ENCODE peak calls at places on chromosomes 13 and 19, in four cellular contexts. A, L, V and S are unnamed samples. For H3K36me3, the result is how much of the 10 kb centered on the place peaks cover.

GRCh38 chr13:110114351-110114750 is 192.6 kb downstream of the COL4A1 start:
- DNase-seq in L (no peak), V (no peak), A (no peak), S (no peak)

GRCh38 chr19:16026756-16027155 is 49.5 kb upstream of the TPM4 start:
- DNase-seq in A (no peak), V (no peak), L (no peak), S (no peak)

GRCh38 chr13:106468207-106468606 is 67.3 kb downstream of the EFNB2 start:
- DNase-seq in L (no peak), A (no peak), V (no peak), S (no peak)

GRCh38 chr13:40130871-40131636 is 475.6 kb downstream of the COG6 start:
- DNase-seq in A (no peak), L (peak), V (no peak), S (no peak)

GRCh38 chr19:47657719-47658118 is 48.8 kb downstream of the BICRA start:
- DNase-seq in V (no peak), A (no peak), L (peak), S (no peak)

GRCh38 chr13:30125422-30126073 is 181.8 kb downstream of the KATNAL1 start:
- DNase-seq in V (peak), A (no peak), L (no peak), S (no peak)

GRCh38 chr13:73767747-73768315 is 366.4 kb downstream of the KLF12 start:
- DNase-seq in A (peak), L (peak), V (no peak), S (no peak)

GRCh38 chr13:24306632-24307031 is 2.7 kb upstream of the C1QTNF9 start:
- DNase-seq in A (no peak), L (no peak), V (peak), S (no peak)

GRCh38 chr13:39279077-39279476 is 240.8 kb downstream of the NHLRC3 start:
- DNase-seq in A (no peak), L (no peak), V (no peak), S (no peak)

GRCh38 chr13:26483546-26483945 is 73.9 kb upstream of the WASF3 start:
- DNase-seq in A (no peak), L (no peak), V (no peak), S (no peak)

GRCh38 chr13:60788156-60788829 is 391.3 kb downstream of the TDRD3 start:
- DNase-seq in V (no peak), L (peak), A (no peak), S (no peak)

GRCh38 chr19:21677696-21678418 is 89.5 kb downstream of the ZNF100 start:
- DNase-seq in A (no peak), L (no peak), V (no peak), S (no peak)

GRCh38 chr13:51834581-51835158 is 10.3 kb downstream of the TMEM272 start:
- DNase-seq in L (no peak), A (no peak), V (no peak), S (no peak)

GRCh38 chr19:58409010-58409790 is 751 bp downstream of the ZNF584 start:
- DNase-seq in L (no peak), V (no peak), A (no peak), S (no peak)

GRCh38 chr19:30739394-30739793 is 367.2 kb downstream of the ZNF536 start:
- DNase-seq in L (no peak), A (no peak), V (no peak), S (no peak)

GRCh38 chr13:109212630-109213029 is 573.8 kb downstream of the IRS2 start:
- DNase-seq in L (no peak), V (no peak), A (no peak), S (no peak)

GRCh38 chr13:111483621-111483987 is 163.2 kb downstream of the TEX29 start:
- DNase-seq in V (no peak), L (no peak), A (no peak), S (no peak)

GRCh38 chr19:10450191-10450852 is 30.0 kb downstream of the PDE4A start:
- DNase-seq in V (no peak), A (no peak), L (no peak), S (no peak)

GRCh38 chr19:12872941-12873890 is 8.0 kb downstream of the DNASE2 start:
- DNase-seq in V (peak), L (peak), A (peak), S (no peak)

GRCh38 chr19:55066107-55066709 is 3.3 kb upstream of the RDH13 start:
- DNase-seq in V (no peak), L (peak), A (no peak), S (no peak)

GRCh38 chr19:41997851-41998229 is 3.8 kb upstream of the ATP1A3 start:
- DNase-seq in L (no peak), A (peak), V (no peak), S (no peak)

GRCh38 chr13:56988543-56988942 is 152.2 kb upstream of the PRR20A start:
- DNase-seq in L (no peak), A (no peak), V (no peak), S (no peak)

GRCh38 chr13:77002590-77003190 is 10.8 kb downstream of the CLN5 start:
- DNase-seq in V (no peak), L (peak), A (no peak), S (no peak)

GRCh38 chr13:76677047-76677446 is 209.2 kb downstream of the KCTD12 start:
- DNase-seq in A (no peak), V (no peak), L (no peak), S (no peak)

GRCh38 chr13:50209646-50210045 is 194.4 kb downstream of the KCNRG start:
- DNase-seq in A (no peak), V (no peak), L (no peak), S (no peak)

GRCh38 chr19:14555918-14556661 is 15.8 kb downstream of the NDUFB7 start:
- DNase-seq in V (no peak), A (no peak), L (no peak), S (no peak)

GRCh38 chr13:75910591-75910990 is 274.5 kb downstream of the LMO7 start:
- DNase-seq in V (no peak), L (no peak), A (no peak), S (no peak)

GRCh38 chr13:75050419-75051066 is 431.4 kb downstream of the TBC1D4 start:
- DNase-seq in L (peak), A (no peak), V (peak), S (no peak)

GRCh38 chr19:35247526-35248309 is 1.1 kb upstream of the LSR start:
- DNase-seq in L (peak), V (no peak), A (peak), S (no peak)

GRCh38 chr19:33435706-33436359 is 62.3 kb downstream of the CEBPG start:
- DNase-seq in A (no peak), L (no peak), V (no peak), S (no peak)

GRCh38 chr13:98787986-98788385 is 35.5 kb upstream of the SLC15A1 start:
- DNase-seq in L (no peak), V (no peak), A (no peak), S (no peak)

GRCh38 chr19:49862411-49863253 is 4.7 kb downstream of the PNKP start:
- DNase-seq in A (no peak), L (peak), V (no peak), S (no peak)

GRCh38 chr13:100542546-100543156 is 45.9 kb downstream of the GGACT start:
- DNase-seq in A (peak), L (no peak), V (peak), S (no peak)

GRCh38 chr19:47495478-47496372 is 11.7 kb upstream of the KPTN start:
- DNase-seq in A (no peak), V (no peak), L (no peak), S (no peak)

GRCh38 chr13:92626274-92626673 is 600.3 kb upstream of the GPC6 start:
- DNase-seq in V (no peak), L (no peak), A (no peak), S (no peak)

GRCh38 chr13:46553521-46553885 is 533 bp downstream of the LRCH1 start:
- DNase-seq in L (peak), A (no peak), V (no peak), S (no peak)

GRCh38 chr13:46556380-46556779 is 3.4 kb downstream of the LRCH1 start:
- DNase-seq in V (no peak), L (no peak), A (no peak), S (no peak)

GRCh38 chr13:46555722-46556121 is 2.8 kb downstream of the LRCH1 start:
- DNase-seq in L (no peak), V (no peak), A (no peak), S (no peak)

GRCh38 chr13:46553886-46554855 is 1.2 kb downstream of the LRCH1 start:
- DNase-seq in A (peak), L (peak), V (no peak), S (no peak)

DNA sequence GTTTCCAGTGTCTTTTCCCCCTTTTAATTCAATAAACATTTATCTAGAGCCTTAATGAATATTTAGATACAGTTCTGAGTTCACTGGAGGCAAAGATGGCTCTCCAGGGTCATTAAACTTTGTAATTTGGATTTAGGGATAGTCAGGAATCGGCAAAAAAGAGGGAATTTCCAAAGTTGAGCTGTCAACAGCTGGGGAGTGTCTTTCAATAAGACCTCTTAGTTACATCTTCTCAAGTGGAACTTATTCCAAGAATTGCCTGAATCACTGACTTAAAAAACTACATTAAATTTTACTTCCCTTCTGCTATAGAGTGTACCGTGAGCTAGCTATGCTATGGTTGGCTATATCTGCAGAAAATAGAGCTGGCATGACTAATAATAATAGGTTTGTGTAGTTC is 2.0 kb downstream of the LRCH1 start:
- DNase-seq in A (no peak), L (no peak), V (no peak), S (no peak)
- H3K4me3 ChIP-seq in A (peak), L (peak), V (peak), S (no peak)

GRCh38 chr19:3611841-3612240 is 5.2 kb upstream of the TBXA2R start:
- DNase-seq in V (no peak), A (no peak), L (no peak), S (no peak)

GRCh38 chr19:3613765-3614661 is 7.3 kb upstream of the TBXA2R start:
- DNase-seq in L (no peak), A (no peak), V (no peak), S (no peak)

GRCh38 chr19:3614858-3615505 is 8.3 kb upstream of the TBXA2R start:
- DNase-seq in A (no peak), V (no peak), L (no peak), S (no peak)

GRCh38 chr19:3612330-3612729 is 5.7 kb upstream of the TBXA2R start:
- DNase-seq in L (no peak), V (no peak), A (no peak), S (no peak)

DNA sequence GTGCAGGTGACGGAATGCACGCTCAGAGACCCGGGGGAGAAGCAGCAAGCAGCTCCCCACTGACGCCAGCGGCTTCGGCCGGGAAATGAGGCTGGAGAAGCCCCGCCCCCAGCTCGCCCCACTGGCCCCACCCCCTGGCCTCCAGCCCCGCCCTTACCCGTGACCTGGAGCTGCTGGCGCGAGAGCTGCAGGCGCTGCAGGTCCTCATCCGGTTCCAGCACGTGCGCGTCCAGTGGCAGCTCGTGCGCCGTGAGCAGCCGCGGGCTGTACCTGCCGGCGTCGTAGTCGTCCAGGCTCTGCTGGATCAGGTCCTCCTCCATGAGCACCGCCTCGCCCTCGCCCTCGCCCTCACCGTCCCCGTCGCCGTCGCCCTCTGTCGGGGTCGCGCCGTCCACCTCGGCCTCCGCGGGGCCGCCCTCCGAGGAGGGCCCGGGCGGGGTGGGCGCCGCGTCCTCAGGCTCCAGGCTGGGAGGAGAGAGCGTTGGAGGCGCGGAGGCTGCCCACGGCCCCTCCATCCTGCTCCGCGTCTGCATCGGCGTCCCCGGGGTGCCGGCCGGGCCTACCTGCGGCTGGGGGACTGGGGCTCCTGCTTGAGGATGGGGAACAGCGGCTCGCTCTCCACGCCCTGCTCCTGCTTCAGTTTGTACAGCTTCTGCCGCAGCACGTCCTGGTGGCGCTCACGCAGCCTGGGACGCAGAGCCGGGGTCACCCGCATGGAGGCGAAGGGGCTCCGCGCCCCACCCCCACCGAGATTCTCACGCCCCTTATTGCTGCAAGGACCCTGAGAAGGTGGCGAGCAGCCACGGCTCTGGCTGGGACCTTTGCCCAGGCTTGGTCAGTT is 6.4 kb upstream of the TBXA2R start:
- DNase-seq in A (no peak), L (peak), V (no peak), S (no peak)
- H3K36me3 ChIP-seq in A (under half), L (under half), V (under half), S (under half)

GRCh38 chr19:19157808-19158207 is 12.3 kb downstream of the MEF2B start:
- DNase-seq in A (no peak), V (no peak), L (no peak), S (no peak)

GRCh38 chr19:19154768-19155494 is 15.1 kb downstream of the MEF2B start:
- DNase-seq in V (no peak), A (no peak), L (no peak), S (no peak)

GRCh38 chr19:19152668-19153384 is 14.5 kb upstream of the TMEM161A start:
- DNase-seq in A (no peak), L (no peak), V (no peak), S (no peak)

GRCh38 chr19:19159534-19159933 is 10.5 kb downstream of the MEF2B start:
- DNase-seq in L (no peak), A (no peak), V (no peak), S (no peak)

GRCh38 chr19:19155495-19156219 is 14.4 kb downstream of the MEF2B start:
- DNase-seq in V (no peak), A (no peak), L (no peak), S (no peak)
- H3K4me3 ChIP-seq in V (no peak), A (no peak), L (no peak), S (no peak)

GRCh38 chr19:9342610-9343304 is 18.8 kb downstream of the ZNF559 start:
- DNase-seq in A (no peak), L (peak), V (no peak), S (no peak)
- H3K36me3 ChIP-seq in A (half or more), L (under half), V (under half), S (under half)

DNA sequence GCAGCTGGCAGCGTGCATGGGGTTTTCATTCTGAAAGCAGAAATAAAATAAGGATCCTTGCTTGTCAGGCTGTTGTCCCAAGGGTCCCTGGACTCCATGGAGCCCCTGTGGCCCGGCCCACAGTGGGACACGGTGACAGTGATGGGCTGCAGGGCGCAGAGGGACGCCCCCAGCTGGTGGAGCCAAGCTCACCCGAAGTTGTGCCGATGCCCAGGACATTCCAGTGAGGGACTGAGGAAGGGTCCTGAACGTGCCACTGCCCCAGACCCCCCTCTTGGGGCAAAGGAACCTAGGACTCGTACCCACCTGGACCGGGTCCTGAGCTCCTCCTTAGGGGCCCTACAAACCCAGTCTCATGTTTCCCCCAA is 35.0 kb downstream of the MYO9B start:
- DNase-seq in L (no peak), A (no peak), V (no peak), S (no peak)
- H3K4me3 ChIP-seq in L (no peak), A (no peak), V (no peak), S (no peak)

DNA sequence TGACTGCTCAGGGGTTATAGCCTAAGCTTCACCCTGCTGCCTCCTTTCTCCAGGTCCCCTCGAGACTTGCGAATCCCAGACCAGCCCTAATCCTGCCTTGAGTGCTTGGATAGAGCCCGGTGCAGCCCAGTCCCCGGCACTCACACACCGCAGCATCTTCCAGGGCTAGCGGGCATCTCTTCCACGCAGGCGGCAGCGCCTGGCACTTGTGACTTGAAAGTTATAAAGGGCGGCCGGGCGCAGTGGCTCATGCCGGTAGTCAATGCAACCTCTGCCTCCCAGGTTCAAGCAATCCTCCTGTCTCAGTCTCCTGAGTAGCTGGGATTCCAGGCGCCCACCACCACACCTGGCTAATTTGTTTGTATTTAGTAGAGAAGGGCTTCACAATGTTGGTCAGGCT is 1.9 kb downstream of the WDR18 start:
- DNase-seq in V (no peak), L (no peak), A (no peak), S (no peak)
- H3K36me3 ChIP-seq in V (under half), L (under half), A (under half), S (under half)

GRCh38 chr13:45615501-45616101 is at the start of gene ERICH6B:
- DNase-seq in L (peak), V (no peak), A (peak), S (peak)
- H3K4me3 ChIP-seq in L (peak), V (no peak), A (no peak), S (peak)

DNA sequence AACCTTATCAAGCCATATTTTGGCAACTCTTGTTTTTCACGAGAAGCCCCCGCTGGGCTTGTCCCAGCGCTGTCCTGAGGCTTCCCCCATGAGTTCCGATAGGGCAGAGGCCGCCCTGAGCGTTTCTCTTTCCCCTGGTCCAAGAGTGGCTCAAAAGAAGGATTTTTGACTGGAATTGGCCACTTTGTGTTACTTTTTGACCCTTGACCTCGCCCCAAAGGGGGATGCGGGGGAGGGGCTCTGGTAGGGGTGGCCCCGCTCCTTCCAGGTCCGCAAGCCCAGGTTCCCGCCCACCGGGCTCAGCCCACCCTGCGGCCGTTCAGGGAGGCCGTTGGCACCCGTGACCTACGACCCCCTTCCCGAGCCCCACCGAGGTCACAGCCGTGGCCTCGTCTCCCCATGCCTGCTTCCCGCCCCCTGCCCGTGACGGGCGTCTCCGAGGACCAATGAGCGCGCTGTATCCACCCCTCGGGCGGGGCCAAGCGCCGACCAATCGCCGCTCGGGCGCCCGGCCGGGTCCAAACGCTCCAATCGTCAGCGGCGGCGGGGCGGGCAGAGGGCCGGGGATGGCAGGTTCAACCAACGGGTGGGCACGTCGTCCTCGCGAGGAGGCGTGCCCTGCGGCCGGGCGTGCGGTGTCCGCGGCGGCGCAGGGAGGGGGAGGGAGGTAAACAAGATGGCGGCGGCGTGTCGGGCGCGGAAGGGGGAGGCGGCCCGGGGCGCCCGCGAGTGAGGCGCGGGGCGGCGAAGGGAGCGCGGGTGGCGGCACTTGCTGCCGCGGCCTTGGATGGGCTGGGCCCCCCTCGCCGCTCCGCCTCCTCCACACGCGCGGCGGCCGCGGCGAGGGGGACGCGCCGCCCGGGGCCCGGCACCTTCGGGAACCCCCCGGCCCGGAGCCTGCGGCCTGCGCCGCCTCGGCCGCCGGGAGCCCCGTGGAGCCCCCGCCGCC is at the start of gene STK11:
- DNase-seq in L (peak), V (peak), A (peak), S (peak)
- H3K36me3 ChIP-seq in L (under half), V (under half), A (under half), S (under half)

DNA sequence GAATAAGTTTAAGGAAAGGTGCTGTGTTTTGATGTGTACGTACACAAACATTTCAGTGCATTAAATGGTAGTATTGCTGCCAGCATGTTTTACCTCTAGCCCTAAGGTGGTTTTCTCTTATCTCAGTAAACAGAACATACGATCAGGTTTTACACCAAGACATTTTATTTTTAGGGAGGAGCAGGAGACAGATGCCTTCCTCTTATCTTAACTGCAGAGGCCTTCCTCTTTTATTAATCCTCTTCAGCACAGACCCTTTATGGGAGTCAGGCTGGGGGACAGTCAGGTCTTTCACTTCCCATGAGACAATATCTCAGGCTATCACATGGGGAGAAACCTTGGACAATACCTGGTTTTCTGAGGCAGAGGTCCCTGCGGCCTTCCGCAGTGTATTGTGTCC is 14.9 kb upstream of the ZNF611 start:
- DNase-seq in L (no peak), V (no peak), A (no peak), S (no peak)
- H3K4me3 ChIP-seq in L (no peak), V (no peak), A (no peak), S (no peak)